ENCODE peak calls at places on chromosomes 12 and 14, in seven cellular contexts. D is NCI-H1092; E is left ventricle myocardium inferior; M is Calu3; R is NCI-H774; O is NCI-H526; I is stimulated activated CD8-positive, alpha-beta memory T cell treated with anti-CD3 and anti-CD28 coated beads, Interleukin-2, amount 100 ng/mL, for 1 hour. H is an unnamed sample.

GRCh38 chr12:89856431-89856830 is 147.8 kb upstream of the ATP2B1 start:
- DNase-seq in D (no peak), E (no peak), M (no peak), R (no peak), O (no peak), I (no peak), H (no peak)

GRCh38 chr14:81453166-81453766 is 53.1 kb upstream of the STON2 start:
- DNase-seq in D (peak), E (no peak), M (peak), R (peak), O (peak), I (peak), H (no peak)

GRCh38 chr14:23869078-23869719 is 84.4 kb upstream of the DHRS4 start:
- DNase-seq in D (no peak), E (no peak), M (no peak), R (no peak), O (no peak), I (no peak), H (no peak)

GRCh38 chr14:23094666-23095195 is at the start of gene ACIN1:
- DNase-seq in D (no peak), E (no peak), M (peak), R (no peak), O (no peak), I (no peak), H (peak)

GRCh38 chr14:101783260-101784016 is 21.9 kb downstream of the PPP2R5C start:
- DNase-seq in D (no peak), E (no peak), M (no peak), R (no peak), O (no peak), I (no peak), H (no peak)

GRCh38 chr12:32661706-32662105 is 17.4 kb upstream of the DNM1L start:
- DNase-seq in D (no peak), E (no peak), M (no peak), R (no peak), O (no peak), I (no peak), H (no peak)

GRCh38 chr14:56131865-56132830 is 13.9 kb downstream of the PELI2 start:
- DNase-seq in D (no peak), E (no peak), M (no peak), R (no peak), O (peak), I (no peak), H (no peak)

GRCh38 chr12:78562358-78563205 is 302.0 kb upstream of the SYT1 start:
- DNase-seq in D (no peak), E (no peak), M (no peak), R (peak), O (peak), I (no peak), H (no peak)

GRCh38 chr14:22626590-22626989 is 17.6 kb downstream of the OR6J1 start:
- DNase-seq in D (no peak), E (no peak), M (no peak), R (no peak), O (no peak), I (no peak), H (no peak)

GRCh38 chr12:130792926-130793849 is 45.9 kb downstream of the STX2 start:
- DNase-seq in D (no peak), E (no peak), M (no peak), R (no peak), O (no peak), I (no peak), H (no peak)

GRCh38 chr12:20483776-20484175 is 115.4 kb downstream of the PDE3A start:
- DNase-seq in D (no peak), E (no peak), M (no peak), R (no peak), O (no peak), I (no peak), H (no peak)

GRCh38 chr14:21268612-21269251 is 510 bp downstream of the HNRNPC start:
- DNase-seq in D (peak), E (no peak), M (peak), R (peak), O (peak), I (no peak), H (peak)

GRCh38 chr12:15719230-15719629 is 70.0 kb downstream of the EPS8 start:
- DNase-seq in D (no peak), E (no peak), M (no peak), R (no peak), O (peak), I (no peak), H (peak)

GRCh38 chr14:102799684-102800562 is 22.7 kb downstream of the TRAF3 start:
- DNase-seq in D (no peak), E (no peak), M (no peak), R (no peak), O (no peak), I (no peak), H (no peak)

GRCh38 chr14:87999282-87999681 is 5.7 kb upstream of the GPR65 start:
- DNase-seq in D (no peak), E (no peak), M (no peak), R (no peak), O (no peak), I (no peak), H (no peak)

GRCh38 chr14:99643343-99643742 is 1.6 kb upstream of the HHIPL1 start:
- DNase-seq in D (no peak), E (no peak), M (no peak), R (no peak), O (no peak), I (no peak), H (no peak)

GRCh38 chr14:32009221-32009620 is 67.9 kb upstream of the ARHGAP5 start:
- DNase-seq in D (no peak), E (no peak), M (no peak), R (no peak), O (no peak), I (no peak), H (no peak)

GRCh38 chr14:99395904-99396530 is 84.6 kb downstream of the SETD3 start:
- DNase-seq in D (no peak), E (no peak), M (no peak), R (peak), O (no peak), I (no peak), H (peak)

GRCh38 chr14:71636076-71636475 is 296.2 kb upstream of the RGS6 start:
- DNase-seq in D (no peak), E (no peak), M (no peak), R (no peak), O (no peak), I (no peak), H (no peak)

GRCh38 chr12:114769634-114770033 is 85.7 kb upstream of the TBX3 start:
- DNase-seq in D (no peak), E (no peak), M (no peak), R (no peak), O (no peak), I (no peak), H (no peak)

GRCh38 chr12:124774462-124775167 is 89.0 kb downstream of the SCARB1 start:
- DNase-seq in D (no peak), E (no peak), M (no peak), R (no peak), O (no peak), I (no peak), H (no peak)

GRCh38 chr12:65232490-65233077 is 45.9 kb upstream of the MSRB3 start:
- DNase-seq in D (no peak), E (no peak), M (no peak), R (peak), O (peak), I (no peak), H (no peak)

GRCh38 chr12:78009031-78009430 is 178.3 kb downstream of the NAV3 start:
- DNase-seq in D (no peak), E (no peak), M (no peak), R (no peak), O (no peak), I (no peak), H (no peak)

GRCh38 chr12:118608770-118609344 is 232.5 kb downstream of the SUDS3 start:
- DNase-seq in D (no peak), E (no peak), M (no peak), R (no peak), O (no peak), I (no peak), H (no peak)

GRCh38 chr14:92586966-92587365 is 73.4 kb downstream of the RIN3 start:
- DNase-seq in D (no peak), E (no peak), M (no peak), R (no peak), O (no peak), I (no peak), H (no peak)

GRCh38 chr12:93042684-93043083 is 113.6 kb upstream of the EEA1 start:
- DNase-seq in D (no peak), E (no peak), M (no peak), R (no peak), O (no peak), I (no peak), H (no peak)

GRCh38 chr12:69167648-69168165 is 71.7 kb upstream of the CPSF6 start:
- DNase-seq in D (no peak), E (no peak), M (no peak), R (no peak), O (no peak), I (no peak), H (no peak)

GRCh38 chr14:73452341-73453191 is 5.8 kb downstream of the NUMB start:
- DNase-seq in D (no peak), E (no peak), M (no peak), R (no peak), O (no peak), I (no peak), H (peak)

GRCh38 chr12:43655586-43655985 is 103.0 kb downstream of the PUS7L start:
- DNase-seq in D (no peak), E (no peak), M (no peak), R (no peak), O (no peak), I (no peak), H (no peak)